ENCODE peak calls at places on chromosomes 11 and 22, in nine cellular contexts. T is upper lobe of right lung, M is foreskin keratinocyte, D is endothelial cell, J is WERI-Rb-1, I is A549, E is GM13977, O is IMR-90, N is fibroblast of pulmonary artery. F is an unnamed sample.

GRCh38 chr11:116312560-116313340 is 460.0 kb downstream of the BUD13 start:
- DNase-seq in T (peak), M (no peak), D (no peak), J (peak), I (peak), E (no peak), O (no peak), N (peak), F (no peak)

GRCh38 chr11:87265132-87265531 is 227.4 kb downstream of the TMEM135 start:
- DNase-seq in T (no peak), M (no peak), D (no peak), J (no peak), I (no peak), E (no peak), O (peak), N (peak), F (no peak)

GRCh38 chr11:72483412-72484186 is 49.3 kb upstream of the CLPB start:
- DNase-seq in T (no peak), M (peak), D (peak), J (no peak), I (peak), E (no peak), O (peak), N (peak), F (no peak)

GRCh38 chr11:66467034-66467659 is 442 bp downstream of the PELI3 start:
- DNase-seq in T (no peak), M (no peak), D (peak), J (no peak), I (peak), E (peak), O (peak), N (peak), F (no peak)

GRCh38 chr11:57310630-57311086 is 14.1 kb downstream of the TNKS1BP1 start:
- DNase-seq in T (no peak), M (no peak), D (no peak), J (no peak), I (no peak), E (no peak), O (peak), N (peak), F (no peak)

GRCh38 chr11:70887428-70887827 is 364.9 kb downstream of the SHANK2 start:
- DNase-seq in T (no peak), M (no peak), D (no peak), J (no peak), I (no peak), E (no peak), O (no peak), N (no peak), F (no peak)

GRCh38 chr11:2582958-2583604 is 116.7 kb downstream of the KCNQ1OT1 start:
- DNase-seq in T (peak), M (no peak), D (no peak), J (peak), I (no peak), E (no peak), O (no peak), N (no peak), F (no peak)

GRCh38 chr11:35907648-35908431 is 36.0 kb upstream of the LDLRAD3 start:
- DNase-seq in T (no peak), M (no peak), D (no peak), J (no peak), I (peak), E (peak), O (peak), N (peak), F (no peak)

GRCh38 chr11:103091024-103091423 is 936 bp downstream of the DCUN1D5 start:
- DNase-seq in T (no peak), M (peak), D (peak), J (no peak), I (peak), E (no peak), O (peak), N (peak), F (no peak)

GRCh38 chr11:71999360-71999759 is 651 bp downstream of the IL18BP start:
- DNase-seq in T (no peak), M (no peak), D (no peak), J (no peak), I (no peak), E (no peak), O (peak), N (peak), F (no peak)

GRCh38 chr22:45204751-45205623 is 35.7 kb downstream of the KIAA0930 start:
- DNase-seq in T (no peak), M (no peak), D (no peak), J (no peak), I (no peak), E (no peak), O (no peak), N (no peak), F (no peak)

GRCh38 chr11:74683279-74683871 is 47.9 kb downstream of the CHRDL2 start:
- DNase-seq in T (peak), M (no peak), D (peak), J (no peak), I (no peak), E (peak), O (no peak), N (no peak), F (no peak)
- TF ChIP-seq CTCF in T (peak), M (peak), D (peak), J (no peak), I (no peak), E (peak), O (peak), N (peak), F (no peak)

GRCh38 chr11:47359162-47359561 is 6.7 kb upstream of the MYBPC3 start:
- DNase-seq in T (no peak), M (no peak), D (no peak), J (no peak), I (no peak), E (no peak), O (no peak), N (no peak), F (no peak)

GRCh38 chr11:47358731-47359051 is 6.2 kb upstream of the MYBPC3 start:
- DNase-seq in T (no peak), M (no peak), D (no peak), J (no peak), I (no peak), E (no peak), O (no peak), N (no peak), F (no peak)

GRCh38 chr11:47360341-47360740 is 7.8 kb upstream of the MYBPC3 start:
- DNase-seq in T (no peak), M (no peak), D (no peak), J (no peak), I (no peak), E (no peak), O (no peak), N (no peak), F (no peak)

GRCh38 chr11:47359586-47359985 is 7.1 kb upstream of the MYBPC3 start:
- DNase-seq in T (no peak), M (no peak), D (no peak), J (no peak), I (no peak), E (no peak), O (no peak), N (no peak), F (no peak)

GRCh38 chr11:47361419-47361818 is 8.9 kb upstream of the MYBPC3 start:
- DNase-seq in T (no peak), M (no peak), D (no peak), J (no peak), I (no peak), E (no peak), O (no peak), N (no peak), F (no peak)
- TF ChIP-seq CTCF in T (no peak), M (no peak), D (no peak), J (no peak), I (no peak), E (no peak), O (no peak), N (no peak), F (no peak)

GRCh38 chr11:79262221-79262620 is 178.6 kb downstream of the TENM4 start:
- DNase-seq in T (no peak), M (no peak), D (no peak), J (no peak), I (no peak), E (no peak), O (peak), N (peak), F (no peak)

GRCh38 chr11:79255965-79256364 is 184.9 kb downstream of the TENM4 start:
- DNase-seq in T (no peak), M (no peak), D (no peak), J (no peak), I (no peak), E (no peak), O (no peak), N (no peak), F (no peak)

GRCh38 chr11:79258606-79259005 is 182.2 kb downstream of the TENM4 start:
- DNase-seq in T (no peak), M (no peak), D (no peak), J (peak), I (no peak), E (no peak), O (peak), N (no peak), F (no peak)

GRCh38 chr11:79263001-79263400 is 177.8 kb downstream of the TENM4 start:
- DNase-seq in T (no peak), M (no peak), D (no peak), J (peak), I (no peak), E (no peak), O (peak), N (peak), F (no peak)

GRCh38 chr11:79259800-79260199 is 181.0 kb downstream of the TENM4 start:
- DNase-seq in T (no peak), M (no peak), D (no peak), J (no peak), I (peak), E (no peak), O (no peak), N (peak), F (no peak)
- TF ChIP-seq CTCF in T (no peak), M (peak), D (no peak), J (peak), I (peak), E (no peak), O (peak), N (peak), F (peak)

GRCh38 chr11:101885631-101886030 is 29.2 kb upstream of the CEP126 start:
- DNase-seq in T (no peak), M (no peak), D (no peak), J (no peak), I (no peak), E (no peak), O (no peak), N (no peak), F (no peak)

GRCh38 chr11:101881586-101881985 is 33.2 kb upstream of the CEP126 start:
- DNase-seq in T (no peak), M (no peak), D (no peak), J (no peak), I (no peak), E (no peak), O (peak), N (no peak), F (no peak)

GRCh38 chr11:101880208-101880607 is 34.6 kb upstream of the CEP126 start:
- DNase-seq in T (no peak), M (no peak), D (no peak), J (peak), I (peak), E (no peak), O (peak), N (peak), F (no peak)
- TF ChIP-seq CTCF in T (peak), M (peak), D (peak), J (peak), I (peak), E (peak), O (peak), N (peak), F (peak)

DNA sequence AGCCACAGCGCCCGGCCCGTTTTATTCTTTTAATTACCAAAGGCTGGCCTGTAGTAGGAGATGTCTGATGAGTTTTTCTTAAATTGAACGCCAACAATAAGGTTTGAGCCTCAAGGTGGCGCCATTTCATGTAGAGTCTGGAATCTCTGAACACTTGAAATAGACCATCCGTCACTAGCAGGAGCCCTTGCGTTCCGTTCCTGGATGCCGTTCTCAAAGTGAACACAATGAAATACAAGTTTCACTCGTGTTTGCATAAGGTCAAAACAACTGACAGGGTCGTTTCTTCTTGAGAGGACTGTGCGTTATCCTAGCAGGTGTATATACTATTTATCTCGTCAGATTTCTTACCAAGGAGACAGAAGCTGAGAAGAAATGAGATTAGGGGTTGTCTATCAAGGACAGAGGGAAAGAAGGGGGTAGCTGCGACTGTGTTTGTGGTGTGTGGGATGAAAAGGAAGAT is 18.7 kb upstream of the SCGB1D1 start:
- DNase-seq in T (no peak), M (peak), D (peak), J (peak), I (peak), E (peak), O (peak), N (peak), F (no peak)
- TF ChIP-seq CTCF in T (peak), M (peak), D (peak), J (peak), I (peak), E (peak), O (peak), N (peak), F (peak)

F was measured in D721Med.